ENCODE peak calls at places on chromosomes 11 and 22, in six cellular contexts. H, D, X, S, A and R are unnamed samples.

GRCh38 chr11:120625565-120625964 is 114.0 kb downstream of the GRIK4 start:
- DNase-seq in H (no peak), D (no peak), X (no peak), S (no peak), A (no peak), R (peak; percentile 54)

GRCh38 chr11:1759151-1759850 is 4.4 kb downstream of the CTSD start:
- DNase-seq in H (no peak), D (no peak), X (peak; percentile 49), S (no peak), A (no peak), R (no peak)

GRCh38 chr11:2272946-2273280 is 2.5 kb upstream of the ASCL2 start:
- DNase-seq in H (no peak), D (no peak), X (no peak), S (no peak), A (no peak), R (no peak)

GRCh38 chr11:3134218-3134621 is 30.9 kb downstream of the OSBPL5 start:
- DNase-seq in H (no peak), D (no peak), X (peak; percentile 30), S (no peak), A (no peak), R (no peak)

GRCh38 chr22:43792905-43793304 is 19.2 kb downstream of the EFCAB6 start:
- DNase-seq in H (no peak), D (no peak), X (no peak), S (no peak), A (no peak), R (no peak)

GRCh38 chr22:45271667-45272188 is 13.0 kb upstream of the UPK3A start:
- DNase-seq in H (no peak), D (no peak), X (no peak), S (no peak), A (no peak), R (peak; percentile 44)

GRCh38 chr11:114087028-114087427 is 27.5 kb downstream of the ZBTB16 start:
- DNase-seq in H (no peak), D (no peak), X (no peak), S (no peak), A (no peak), R (no peak)

GRCh38 chr22:40709752-40710413 is 30.6 kb downstream of the MCHR1 start:
- DNase-seq in H (no peak), D (no peak), X (no peak), S (no peak), A (no peak), R (peak; percentile 62)

GRCh38 chr11:19076744-19077589 is 16.4 kb upstream of the MRGPRX2 start:
- DNase-seq in H (no peak), D (peak; percentile 75), X (peak; percentile 62), S (peak; percentile 29), A (peak; percentile 43), R (peak; percentile 56)

GRCh38 chr11:31240340-31240904 is 129.1 kb downstream of the DCDC1 start:
- DNase-seq in H (peak; percentile 44), D (peak; percentile 9), X (no peak), S (peak; percentile 11), A (no peak), R (peak; percentile 92)

GRCh38 chr11:128195057-128195751 is 392.2 kb downstream of the ETS1 start:
- DNase-seq in H (no peak), D (no peak), X (no peak), S (no peak), A (no peak), R (peak; percentile 58)

GRCh38 chr11:13134886-13135285 is 125.8 kb downstream of the RASSF10 start:
- DNase-seq in H (no peak), D (no peak), X (no peak), S (no peak), A (no peak), R (peak; percentile 45)

GRCh38 chr11:88827018-88827676 is 238.6 kb downstream of the GRM5 start:
- DNase-seq in H (no peak), D (no peak), X (no peak), S (no peak), A (no peak), R (peak; percentile 55)